ENCODE peak calls at places on chromosomes 2 and 18, in ten cellular contexts. A, U, D, Y, Q, E, W, G, S and P are unnamed samples.

GRCh38 chr18:77407733-77408132 is 158.1 kb downstream of the GALR1 start:
- DNase-seq in Q (no peak), S (no peak), W (peak; percentile 3), G (no peak), E (no peak), Y (no peak), A (no peak), D (no peak), U (no peak), P (no peak)

GRCh38 chr18:23470620-23471387 is 17.7 kb downstream of the RIOK3 start:
- DNase-seq in S (no peak), G (no peak), E (no peak), Q (no peak), D (no peak), Y (no peak), W (no peak), A (no peak), U (no peak), P (no peak)

GRCh38 chr2:3827673-3828575 is 124.5 kb downstream of the DCDC2C start:
- DNase-seq in W (no peak), D (peak; percentile 18), U (peak; percentile 6), A (no peak), Q (peak; percentile 36), S (no peak), E (no peak), G (no peak), Y (peak; percentile 51), P (no peak)

GRCh38 chr2:54520687-54521086 is 64.6 kb downstream of the SPTBN1 start:
- DNase-seq in D (no peak), G (no peak), Q (peak; percentile 96), S (no peak), W (no peak), A (no peak), U (no peak), Y (no peak), E (no peak), P (no peak)

GRCh38 chr2:121293450-121294325 is 8.7 kb upstream of the TFCP2L1 start:
- DNase-seq in Y (no peak), A (no peak), E (no peak), W (no peak), Q (no peak), S (no peak), G (no peak), D (no peak), U (peak; percentile 84), P (no peak)

GRCh38 chr18:59354731-59355130 is 4.3 kb downstream of the LMAN1 start:
- DNase-seq in W (no peak), A (no peak), Q (no peak), G (no peak), U (no peak), E (no peak), S (no peak), Y (no peak), D (no peak), P (no peak)

GRCh38 chr2:10137053-10137843 is 14.7 kb downstream of the RRM2 start:
- DNase-seq in W (no peak), Q (no peak), S (no peak), E (peak; percentile 33), U (no peak), A (no peak), G (no peak), D (no peak), Y (no peak), P (peak; percentile 42)

GRCh38 chr2:159285929-159286708 is at the start of gene WDSUB1:
- DNase-seq in S (peak; percentile 45), E (peak; percentile 85), W (peak; percentile 74), Q (peak; percentile 71), D (peak; percentile 91), U (peak; percentile 86), A (peak; percentile 53), Y (peak; percentile 75), G (peak; percentile 86), P (peak; percentile 89)

DNA sequence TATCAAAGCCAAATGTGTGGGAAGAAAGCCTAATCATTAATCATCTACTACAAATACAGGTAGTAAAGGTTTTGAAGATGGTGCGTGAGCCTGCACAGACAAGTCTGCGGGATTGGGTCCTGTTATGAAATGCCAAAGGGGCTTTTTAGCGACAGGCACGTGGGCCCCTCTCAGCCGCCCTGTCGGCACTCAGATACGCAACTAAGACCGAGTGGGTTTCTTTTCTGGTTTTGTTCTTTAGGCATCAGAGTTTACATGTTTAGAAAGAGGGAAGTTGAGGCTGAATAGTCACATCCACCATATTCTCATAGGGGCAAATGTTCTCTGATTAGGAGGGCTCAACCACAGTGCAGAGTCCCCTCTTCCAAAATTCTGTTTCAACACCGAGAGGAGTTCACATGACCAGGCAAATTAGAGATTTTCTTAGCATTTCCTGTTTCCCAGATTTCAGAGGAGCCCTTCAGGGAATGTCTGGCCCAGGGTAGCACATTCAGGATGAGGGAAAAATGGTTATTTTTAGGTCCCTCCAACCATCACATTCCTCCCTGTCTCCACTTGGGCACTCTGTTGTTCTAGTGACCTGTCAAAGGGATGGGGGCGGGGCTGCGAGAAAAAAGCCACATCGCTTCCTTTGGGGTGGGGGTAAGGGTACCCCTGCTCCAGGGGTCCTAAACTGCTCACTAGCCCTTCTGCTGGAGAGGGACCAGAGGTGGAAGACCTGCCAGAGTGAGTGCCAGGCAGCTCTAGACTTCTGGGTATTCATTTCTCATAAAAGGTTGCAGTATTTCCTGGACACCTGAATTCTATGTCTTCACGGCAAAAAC is 159.2 kb downstream of the BCL2 start:
- DNase-seq in D (no peak), U (no peak), W (no peak), G (peak; percentile 21), S (no peak), Y (no peak), A (no peak), E (no peak), Q (no peak), P (peak; percentile 83)
- H3K4me1 ChIP-seq in D (peaks cover 20% of the 10 kb centered on the region), U (peaks cover 24% of the 10 kb centered on the region), W (peaks cover 4% of the 10 kb centered on the region), G (peaks cover 63% of the 10 kb centered on the region), S (peaks cover 44% of the 10 kb centered on the region), Y (peaks cover 13% of the 10 kb centered on the region), A (peaks cover 57% of the 10 kb centered on the region), E (peaks cover 20% of the 10 kb centered on the region), Q (peaks cover 6% of the 10 kb centered on the region), P (peaks cover 61% of the 10 kb centered on the region)

DNA sequence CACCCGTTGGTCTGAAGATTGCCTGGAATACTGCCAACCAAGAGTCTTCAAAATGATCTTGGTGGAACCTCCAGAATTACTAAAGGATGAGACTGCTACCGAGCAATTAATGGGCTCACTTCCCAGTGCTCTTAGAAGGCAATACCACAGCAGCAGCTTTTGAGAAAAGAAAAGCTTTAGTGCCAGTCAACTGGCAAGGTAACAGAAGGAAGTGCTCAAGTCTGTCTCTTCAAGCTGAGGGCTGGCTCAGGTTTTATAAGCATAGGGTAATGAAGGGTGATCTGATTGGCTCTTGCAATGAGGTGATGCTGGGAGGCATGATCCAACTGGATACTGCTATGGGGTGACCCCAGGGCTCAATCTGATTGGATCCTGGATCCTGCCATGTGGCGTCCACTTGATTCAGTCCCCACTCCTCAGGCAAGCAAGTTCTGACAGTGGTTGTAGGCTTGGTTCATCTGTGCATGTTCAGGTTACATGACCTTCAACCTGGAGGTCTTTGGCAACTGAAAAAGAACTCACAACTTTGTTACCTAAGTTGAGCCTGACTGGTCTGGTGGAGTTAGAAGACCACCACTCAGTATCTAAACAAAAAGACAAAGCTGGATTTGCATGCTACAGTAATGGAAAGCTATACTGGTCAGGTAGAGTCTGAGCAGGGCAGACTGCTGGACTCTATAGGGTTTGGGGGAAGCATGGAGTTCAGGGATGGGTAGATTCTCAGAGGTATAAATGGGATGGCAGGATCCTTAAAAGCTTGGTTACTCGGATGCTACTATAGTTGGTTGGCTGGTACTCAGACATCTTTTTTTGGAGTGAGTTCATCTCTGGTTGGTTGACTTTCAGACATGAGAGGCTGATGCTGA is 14.0 kb upstream of the RIF1 start:
- DNase-seq in Q (no peak), U (no peak), W (no peak), S (no peak), D (no peak), G (no peak), Y (no peak), A (no peak), E (no peak), P (no peak)
- TF ChIP-seq POLR2A in Q (no peak), U (no peak), W (no peak), S (no peak), D (no peak), G (no peak), Y (no peak), A (no peak), E (no peak), P (no peak)

DNA sequence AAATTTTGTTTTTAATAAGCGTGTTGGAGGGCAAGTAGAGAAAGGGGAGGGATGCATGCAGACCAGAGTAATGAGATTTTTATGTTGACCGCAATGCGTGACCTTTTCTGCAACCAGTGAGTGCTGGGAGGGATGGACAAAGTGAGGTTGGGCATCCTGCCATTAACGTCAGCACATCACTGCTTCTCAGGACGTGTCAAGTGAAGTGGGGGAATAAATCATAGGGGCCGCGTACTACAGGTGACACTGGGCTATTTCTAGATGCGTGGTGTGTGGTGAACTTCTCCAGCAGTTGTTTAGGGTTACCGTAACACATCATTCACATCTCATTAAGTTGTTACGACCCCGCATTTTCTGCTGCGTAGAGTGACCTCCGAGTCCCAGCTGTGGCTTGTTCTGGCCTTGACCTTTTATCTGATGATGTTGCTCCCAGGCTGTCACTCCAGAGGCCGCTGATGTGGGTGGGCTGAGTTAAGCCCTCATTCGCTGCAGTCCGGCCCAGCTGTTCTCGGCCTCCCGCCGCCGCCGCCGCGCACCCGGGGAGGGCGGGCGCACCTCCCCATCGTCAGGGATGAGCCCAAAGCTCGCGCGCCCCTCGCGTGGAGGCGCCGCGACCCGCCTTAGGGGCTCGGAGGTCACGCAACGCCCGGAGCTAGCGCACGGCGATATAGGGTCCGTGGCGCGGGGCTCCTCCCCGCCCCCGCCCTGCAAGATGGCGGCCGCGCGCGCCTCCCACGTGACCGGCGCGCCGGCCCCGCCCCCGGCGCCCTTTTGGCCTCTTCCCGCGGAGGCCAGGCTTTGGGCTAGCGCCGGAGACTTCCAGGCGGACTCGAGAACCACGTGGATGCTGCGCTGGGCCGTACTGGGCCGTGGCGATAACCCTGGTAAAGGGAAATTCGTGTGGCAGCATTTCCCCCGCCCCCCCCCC is 3.5 kb downstream of the ZCCHC2 start:
- DNase-seq in E (peak; percentile 92), S (peak; percentile 83), A (peak; percentile 69), G (peak; percentile 89), U (peak; percentile 87), Y (peak; percentile 65), Q (peak; percentile 80), W (peak; percentile 87), D (peak; percentile 90), P (peak; percentile 95)
- H3K4me1 ChIP-seq in E (peaks cover 16% of the 10 kb centered on the region), S (peaks cover 52% of the 10 kb centered on the region), A (peaks cover 16% of the 10 kb centered on the region), G (peaks cover 35% of the 10 kb centered on the region), U (peaks cover 29% of the 10 kb centered on the region), Y (no peaks in the 10 kb centered on the region), Q (peaks cover 3% of the 10 kb centered on the region), W (peaks cover 45% of the 10 kb centered on the region), D (peaks cover 41% of the 10 kb centered on the region), P (peaks cover 65% of the 10 kb centered on the region)

DNA sequence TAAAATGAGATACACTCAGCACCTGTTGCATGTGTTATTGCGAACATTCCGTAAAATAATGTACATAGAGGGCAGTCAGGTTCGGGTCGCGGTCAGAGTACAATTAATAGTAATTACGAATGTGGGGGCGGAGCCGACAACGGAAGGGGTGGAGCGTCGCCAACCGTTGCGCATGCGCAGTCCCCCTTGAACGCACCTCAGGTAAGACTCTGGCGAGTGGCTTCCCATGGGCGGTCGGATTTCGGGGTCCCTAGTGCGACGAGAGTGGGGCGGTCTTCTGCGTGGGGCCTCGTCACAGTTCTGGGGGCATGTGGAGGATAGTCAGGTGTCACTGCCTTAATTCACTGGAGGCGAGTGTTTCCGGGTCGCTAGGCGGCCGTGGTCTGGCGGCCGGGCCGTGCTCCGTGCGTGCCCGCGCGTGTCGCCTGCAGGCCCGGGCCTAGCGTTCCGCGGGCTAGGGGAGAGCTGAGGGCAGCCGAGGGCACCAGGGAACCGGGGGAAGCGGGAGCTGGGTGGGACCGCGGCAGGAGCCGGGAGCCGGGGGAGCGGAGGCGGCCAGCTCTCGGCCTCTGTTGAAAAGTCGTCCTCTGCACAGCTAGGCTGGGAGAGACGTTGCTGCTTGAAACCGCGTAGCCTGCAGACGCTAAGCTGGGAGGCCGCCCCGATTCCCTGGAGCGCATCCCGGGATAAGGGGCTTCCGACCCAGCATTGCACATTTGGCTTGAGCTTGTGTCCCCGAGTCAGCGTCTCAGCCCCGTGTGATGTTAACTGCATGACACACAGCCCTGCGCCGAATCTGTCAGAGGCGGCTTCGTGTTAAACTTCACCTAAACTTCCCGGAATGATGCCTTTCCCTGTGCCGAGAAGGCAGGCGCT is at the start of gene CEBPZOS:
- DNase-seq in G (peak; percentile 89), U (peak; percentile 82), D (peak; percentile 76), Y (peak; percentile 78), Q (peak; percentile 71), A (peak; percentile 87), S (peak; percentile 63), E (peak; percentile 90), W (peak; percentile 80), P (peak; percentile 96)
- TF ChIP-seq POLR2A in G (peak; percentile 17), U (peak; percentile 49), D (peak; percentile 54), Y (peak; percentile 88), Q (peak; percentile 43), A (peak; percentile 76), S (peak; percentile 77), E (peak; percentile 77), W (peak; percentile 98), P (peak; percentile 38)